ENCODE peak calls at places on chromosomes 12 and 14, in six cellular contexts. S, M, T, Z, G and H are unnamed samples.

GRCh38 chr14:89185919-89186849 is 230.8 kb downstream of the FOXN3 start:
- DNase-seq in S (peak; percentile 75), M (peak; percentile 72), T (peak; percentile 49), Z (peak; percentile 34), G (peak; percentile 77), H (no peak)

GRCh38 chr12:131167334-131167733 is 213.6 kb downstream of the ADGRD1 start:
- DNase-seq in S (no peak), M (no peak), T (no peak), Z (no peak), G (no peak), H (no peak)

GRCh38 chr12:22729898-22730443 is 105.0 kb downstream of the ETNK1 start:
- DNase-seq in S (no peak), M (no peak), T (peak; percentile 14), Z (no peak), G (peak; percentile 92), H (no peak)

GRCh38 chr14:72961579-72962335 is 35.5 kb downstream of the DCAF4 start:
- DNase-seq in S (no peak), M (no peak), T (no peak), Z (peak; percentile 93), G (peak; percentile 42), H (no peak)

GRCh38 chr12:105705765-105706164 is 375.3 kb downstream of the C12orf75 start:
- DNase-seq in S (no peak), M (no peak), T (peak; percentile 58), Z (peak; percentile 4), G (peak; percentile 55), H (no peak)

GRCh38 chr14:75979071-75979571 is 2.7 kb downstream of the TGFB3 start:
- DNase-seq in S (peak; percentile 57), M (no peak), T (no peak), Z (peak; percentile 31), G (no peak), H (peak; percentile 24)

GRCh38 chr12:107560194-107560905 is 125.2 kb upstream of the PWP1 start:
- DNase-seq in S (no peak), M (no peak), T (no peak), Z (no peak), G (no peak), H (no peak)

GRCh38 chr12:52579468-52580450 is 6.1 kb upstream of the KRT74 start:
- DNase-seq in S (no peak), M (no peak), T (no peak), Z (no peak), G (no peak), H (no peak)

GRCh38 chr12:62684586-62685295 is 218.1 kb downstream of the MON2 start:
- DNase-seq in S (no peak), M (peak; percentile 18), T (no peak), Z (no peak), G (no peak), H (peak; percentile 68)

GRCh38 chr14:70831382-70831781 is 22.1 kb upstream of the MAP3K9 start:
- DNase-seq in S (no peak), M (no peak), T (no peak), Z (no peak), G (no peak), H (no peak)

GRCh38 chr12:34344851-34345522 is 322.7 kb downstream of the ALG10 start:
- DNase-seq in S (no peak), M (no peak), T (no peak), Z (no peak), G (no peak), H (no peak)

GRCh38 chr12:60194682-60195081 is 598.9 kb downstream of the SLC16A7 start:
- DNase-seq in S (no peak), M (no peak), T (no peak), Z (no peak), G (peak; percentile 27), H (no peak)

GRCh38 chr12:48454675-48455074 is 17.7 kb upstream of the ANP32D start:
- DNase-seq in S (no peak), M (no peak), T (peak; percentile 8), Z (no peak), G (peak; percentile 10), H (no peak)

GRCh38 chr14:89542768-89543419 is 125.9 kb upstream of the FOXN3 start:
- DNase-seq in S (no peak), M (no peak), T (no peak), Z (no peak), G (no peak), H (no peak)

GRCh38 chr12:91954761-91955160 is 190.9 kb downstream of the BTG1 start:
- DNase-seq in S (no peak), M (no peak), T (no peak), Z (no peak), G (no peak), H (no peak)

GRCh38 chr12:71415336-71416231 is 24.0 kb upstream of the LGR5 start:
- DNase-seq in S (no peak), M (no peak), T (peak; percentile 41), Z (peak; percentile 14), G (peak; percentile 25), H (no peak)

GRCh38 chr14:102362084-102362483 is 606 bp downstream of the CINP start:
- DNase-seq in S (no peak), M (no peak), T (peak; percentile 11), Z (no peak), G (peak; percentile 40), H (no peak)

GRCh38 chr12:112928978-112929377 is 9.3 kb upstream of the OAS3 start:
- DNase-seq in S (no peak), M (no peak), T (no peak), Z (no peak), G (no peak), H (no peak)
- TF ChIP-seq CTCF in S (no peak), M (no peak), T (peak; percentile 25), Z (no peak), G (no peak), H (no peak)

GRCh38 chr12:6535960-6536847 is 1.9 kb downstream of the GAPDH start:
- DNase-seq in S (no peak), M (no peak), T (no peak), Z (no peak), G (no peak), H (no peak)
- H3K4me3 ChIP-seq in S (peak overlapping the region; percentile 67), M (peak overlapping the region; percentile 75), T (peak overlapping the region; percentile 99), Z (peak overlapping the region; percentile 97), G (peak overlapping the region; percentile 95), H (peak overlapping the region; percentile 98)

GRCh38 chr14:22872833-22873520 is 1.4 kb downstream of the LRP10 start:
- DNase-seq in S (no peak), M (no peak), T (no peak), Z (no peak), G (peak; percentile 3), H (no peak)
- TF ChIP-seq CTCF in S (no peak), M (peak; percentile 29), T (no peak), Z (peak; percentile 43), G (no peak), H (no peak)

GRCh38 chr12:25251749-25252148 is 1.0 kb upstream of the KRAS start:
- DNase-seq in S (no peak), M (no peak), T (no peak), Z (no peak), G (no peak), H (no peak)

GRCh38 chr12:25252946-25253345 is 2.2 kb upstream of the KRAS start:
- DNase-seq in S (no peak), M (no peak), T (no peak), Z (no peak), G (no peak), H (no peak)

GRCh38 chr12:25250744-25251730 is at the start of gene KRAS:
- DNase-seq in S (peak; percentile 95), M (peak; percentile 96), T (peak; percentile 95), Z (peak; percentile 99), G (peak; percentile 96), H (peak; percentile 97)

GRCh38 chr12:25254271-25254880 is 3.6 kb upstream of the KRAS start:
- DNase-seq in S (no peak), M (no peak), T (peak; percentile 40), Z (no peak), G (peak; percentile 36), H (no peak)

GRCh38 chr12:25253371-25254068 is 2.8 kb upstream of the KRAS start:
- DNase-seq in S (no peak), M (no peak), T (no peak), Z (no peak), G (no peak), H (no peak)
- H3K4me3 ChIP-seq in S (no peak overlapping the region), M (no peak overlapping the region), T (no peak overlapping the region), Z (no peak overlapping the region), G (no peak overlapping the region), H (no peak overlapping the region)

DNA sequence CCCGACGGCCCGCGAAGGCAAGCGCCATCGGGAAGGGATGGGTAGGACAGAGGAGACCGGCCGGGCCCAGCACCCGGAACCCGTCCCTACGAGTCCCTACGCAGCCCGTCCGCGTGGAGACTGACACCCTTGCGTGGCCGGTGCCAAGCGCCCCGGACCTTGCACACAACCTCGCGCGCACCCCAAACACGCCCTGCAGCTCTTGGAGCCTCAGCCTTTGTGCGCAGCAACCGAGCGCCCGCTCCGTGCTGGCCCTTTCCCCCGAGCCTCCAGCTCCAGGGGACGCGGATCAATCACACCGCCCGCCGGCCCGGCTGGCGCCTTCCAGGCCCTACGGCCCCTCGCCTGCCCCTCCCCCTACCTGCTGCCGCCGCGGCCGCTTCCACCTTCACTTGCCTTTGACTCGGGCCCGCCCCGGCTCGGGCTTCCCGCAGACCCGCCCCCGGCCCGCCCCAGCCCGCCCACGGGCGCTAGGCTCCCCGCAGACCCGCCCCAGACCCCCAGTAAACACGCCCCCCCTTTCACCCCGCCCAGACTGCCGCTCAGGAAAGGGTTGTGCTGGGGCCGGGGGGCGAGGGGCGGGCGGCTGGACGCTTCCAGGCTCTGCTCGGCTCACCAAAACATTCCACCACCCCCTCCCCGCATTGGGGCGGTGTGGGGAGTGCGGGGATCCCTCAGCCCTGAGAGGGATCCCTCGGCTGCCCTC is at the start of gene NDRG2:
- DNase-seq in S (peak; percentile 90), M (peak; percentile 82), T (no peak), Z (peak; percentile 56), G (no peak), H (peak; percentile 87)
- TF ChIP-seq CTCF in S (no peak), M (no peak), T (no peak), Z (no peak), G (no peak), H (no peak)

DNA sequence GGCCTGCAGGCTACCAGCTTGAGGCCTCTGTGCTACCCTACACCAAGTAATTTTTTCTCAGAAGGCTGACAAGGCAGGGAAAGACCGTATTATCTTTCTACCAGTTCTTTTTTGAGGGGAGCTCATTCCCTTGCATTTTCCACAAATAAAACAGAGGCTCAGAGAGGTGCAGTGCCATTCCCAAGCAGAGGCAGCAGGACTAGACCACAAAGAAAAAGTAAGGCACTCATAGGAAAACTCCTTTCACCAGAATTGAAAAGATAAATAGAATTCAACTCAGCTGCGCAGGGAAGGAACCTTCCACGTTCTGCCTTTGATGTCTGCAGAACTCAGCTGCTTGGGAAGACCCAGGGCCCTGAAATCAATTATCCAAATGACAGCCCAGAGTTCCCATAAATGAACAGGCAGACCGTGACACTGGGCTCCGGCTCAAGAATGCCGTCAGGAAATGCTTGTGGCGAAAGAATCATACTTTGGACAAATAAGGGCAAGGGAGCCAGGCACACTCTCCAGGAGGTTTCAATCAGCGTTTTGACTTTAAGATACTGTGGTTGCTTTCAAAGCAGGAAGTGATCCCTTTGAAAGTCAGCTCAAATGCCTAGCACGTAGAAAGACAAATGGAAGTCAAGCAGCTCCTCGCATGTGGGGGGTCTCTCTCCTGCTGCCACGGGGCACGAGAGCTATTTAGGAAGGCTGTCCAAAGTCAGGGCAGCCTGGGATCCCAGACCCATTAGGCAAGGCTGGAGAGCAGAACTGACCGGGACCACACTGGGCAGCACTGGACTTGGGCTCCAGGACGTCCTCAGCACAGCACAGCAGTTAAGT is 14.0 kb downstream of the KCTD10 start:
- DNase-seq in S (no peak), M (peak; percentile 42), T (peak; percentile 94), Z (peak; percentile 74), G (peak; percentile 99), H (peak; percentile 88)
- H3K4me3 ChIP-seq in S (no peak overlapping the region), M (no peak overlapping the region), T (peak overlapping the region; percentile 34), Z (peak overlapping the region; percentile 31), G (peak overlapping the region; percentile 42), H (peak overlapping the region; percentile 21)

GRCh38 chr12:3214508-3215365 is 137.6 kb downstream of the TSPAN9 start:
- DNase-seq in S (no peak), M (no peak), T (no peak), Z (no peak), G (no peak), H (no peak)
- TF ChIP-seq CTCF in S (no peak), M (no peak), T (no peak), Z (no peak), G (no peak), H (no peak)